ENCODE peak calls at places on chromosomes 6 and 20, in six cellular contexts. I is breast epithelium, A is stomach, M is prostate gland, D is spleen, X is endothelial cell of umbilical vein. K is an unnamed sample.
A peak's percentile ranks its signal among the peaks of the same experiment; 100 is the strongest.

GRCh38 chr6:15523679-15524630 is 138.9 kb downstream of the DTNBP1 start:
- DNase-seq in D (no peak), M (no peak), X (no peak), A (no peak), I (no peak), K (no peak)

GRCh38 chr6:14197118-14197517 is 79.5 kb downstream of the CD83 start:
- DNase-seq in M (no peak), D (no peak), X (no peak), A (no peak), I (no peak), K (no peak)

GRCh38 chr20:33653218-33653899 is 8.8 kb upstream of the C20orf144 start:
- DNase-seq in I (no peak), X (peak; percentile 67), A (peak; percentile 71), D (peak; percentile 79), M (no peak), K (no peak)

GRCh38 chr20:62402456-62402855 is 4.6 kb downstream of the CABLES2 start:
- DNase-seq in A (no peak), M (no peak), D (no peak), I (no peak), X (no peak), K (no peak)

GRCh38 chr6:38813451-38813850 is 98.3 kb downstream of the DNAH8 start:
- DNase-seq in D (no peak), X (peak; percentile 88), A (no peak), M (no peak), I (no peak), K (no peak)

GRCh38 chr20:10453241-10453640 is 18.1 kb downstream of the SLX4IP start:
- DNase-seq in A (no peak), I (no peak), D (peak; percentile 84), X (no peak), M (no peak), K (no peak)

GRCh38 chr20:20102163-20102562 is 49.8 kb downstream of the CFAP61 start:
- DNase-seq in A (no peak), X (no peak), I (no peak), D (no peak), M (no peak), K (no peak)

GRCh38 chr20:63955281-63955845 is 853 bp downstream of the UCKL1 start:
- DNase-seq in X (peak; percentile 37), D (no peak), I (no peak), M (no peak), A (no peak), K (no peak)

GRCh38 chr6:91852232-91852631 is 1265.4 kb upstream of the MAP3K7 start:
- DNase-seq in I (no peak), D (no peak), X (no peak), A (no peak), M (no peak), K (no peak)

GRCh38 chr6:56671160-56671559 is 28.5 kb upstream of the DST start:
- DNase-seq in X (no peak), M (no peak), I (no peak), A (no peak), D (no peak), K (no peak)

GRCh38 chr6:148973809-148974208 is 227.0 kb downstream of the UST start:
- DNase-seq in X (no peak), D (no peak), I (no peak), A (no peak), M (no peak), K (no peak)

GRCh38 chr6:106886922-106887797 is 87.4 kb downstream of the CD24 start:
- DNase-seq in X (no peak), A (no peak), M (no peak), D (no peak), I (no peak), K (no peak)

GRCh38 chr6:13014551-13015378 is 298.2 kb downstream of the PHACTR1 start:
- DNase-seq in M (no peak), D (no peak), A (no peak), I (no peak), X (no peak), K (no peak)

GRCh38 chr6:16136536-16137450 is 7.9 kb downstream of the MYLIP start:
- DNase-seq in M (peak; percentile 13), A (peak; percentile 40), X (peak; percentile 64), I (no peak), D (no peak), K (no peak)

GRCh38 chr20:47949230-47949629 is 163.9 kb upstream of the SULF2 start:
- DNase-seq in M (no peak), X (no peak), D (no peak), I (no peak), A (no peak), K (no peak)

GRCh38 chr20:39849664-39850063 is 839.4 kb downstream of the MAFB start:
- DNase-seq in X (peak; percentile 77), A (peak; percentile 28), I (peak; percentile 74), D (peak; percentile 84), M (peak; percentile 68), K (no peak)

GRCh38 chr6:38161331-38161730 is 341.8 kb downstream of the ZFAND3 start:
- DNase-seq in D (no peak), I (no peak), X (no peak), M (no peak), A (no peak), K (no peak)

GRCh38 chr20:37789408-37789807 is 95.6 kb downstream of the CTNNBL1 start:
- DNase-seq in A (no peak), I (no peak), M (no peak), X (no peak), D (no peak), K (no peak)

GRCh38 chr6:163565140-163565539 is 150.6 kb downstream of the QKI start:
- DNase-seq in D (no peak), M (no peak), A (no peak), I (no peak), X (no peak), K (no peak)

GRCh38 chr6:26031595-26032386 is 55.4 kb upstream of the HFE start:
- DNase-seq in M (peak; percentile 88), D (peak; percentile 92), X (peak; percentile 96), A (peak; percentile 75), I (no peak), K (peak; percentile 97)

GRCh38 chr6:26031151-26031594 is 56.1 kb upstream of the HFE start:
- DNase-seq in A (no peak), M (no peak), D (no peak), X (peak; percentile 15), I (no peak), K (no peak)

GRCh38 chr6:26029570-26029856 is 57.7 kb upstream of the HFE start:
- DNase-seq in I (no peak), A (no peak), D (no peak), M (no peak), X (no peak), K (no peak)

GRCh38 chr6:26029857-26030653 is 57.2 kb upstream of the HFE start:
- DNase-seq in M (no peak), I (no peak), A (no peak), D (no peak), X (no peak), K (no peak)

DNA sequence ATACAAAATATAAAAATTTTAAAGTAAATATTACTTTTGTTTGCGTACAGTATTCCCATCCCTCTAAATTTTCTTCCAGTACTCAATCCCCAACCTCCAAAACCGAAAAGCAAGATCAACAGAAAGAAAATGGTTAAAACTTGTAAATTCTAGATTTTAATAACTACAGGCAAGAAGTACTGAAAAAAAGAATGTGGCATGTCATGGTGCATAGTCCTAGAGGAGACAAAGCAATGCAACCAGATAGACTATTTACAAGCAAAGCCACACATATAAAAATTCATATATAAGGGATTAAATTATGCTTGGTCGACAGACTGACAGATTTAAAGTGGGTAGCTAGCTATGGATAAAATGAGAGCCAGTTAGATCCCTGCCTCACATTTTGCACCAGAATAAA is 56.5 kb upstream of the HFE start:
- DNase-seq in M (no peak), X (no peak), D (no peak), A (no peak), I (no peak), K (no peak)
- TF ChIP-seq POLR2AphosphoS5 in M (no peak), X (no peak), D (no peak), A (no peak), I (no peak), K (no peak)

GRCh38 chr6:160391419-160392116 is 43.4 kb downstream of the SLC22A3 start:
- DNase-seq in A (no peak), X (no peak), M (no peak), I (no peak), D (no peak), K (no peak)

GRCh38 chr6:160382946-160383345 is 34.8 kb downstream of the SLC22A3 start:
- DNase-seq in A (no peak), D (no peak), M (no peak), I (no peak), X (no peak), K (no peak)

GRCh38 chr6:160386869-160387518 is 38.8 kb downstream of the SLC22A3 start:
- DNase-seq in D (no peak), A (peak; percentile 68), I (no peak), M (peak; percentile 41), X (no peak), K (no peak)

GRCh38 chr6:160388922-160389321 is 40.7 kb downstream of the SLC22A3 start:
- DNase-seq in A (no peak), I (no peak), D (no peak), M (no peak), X (no peak), K (no peak)

GRCh38 chr6:160387887-160388286 is 39.7 kb downstream of the SLC22A3 start:
- DNase-seq in D (no peak), I (no peak), M (no peak), A (no peak), X (no peak), K (no peak)
- H3K9me3 ChIP-seq in D (peaks cover 11% of the 10 kb centered on the region), I (no peaks in the 10 kb centered on the region), M (no peaks in the 10 kb centered on the region), A (no peaks in the 10 kb centered on the region), X (peaks cover 3% of the 10 kb centered on the region), K (no peaks in the 10 kb centered on the region)

DNA sequence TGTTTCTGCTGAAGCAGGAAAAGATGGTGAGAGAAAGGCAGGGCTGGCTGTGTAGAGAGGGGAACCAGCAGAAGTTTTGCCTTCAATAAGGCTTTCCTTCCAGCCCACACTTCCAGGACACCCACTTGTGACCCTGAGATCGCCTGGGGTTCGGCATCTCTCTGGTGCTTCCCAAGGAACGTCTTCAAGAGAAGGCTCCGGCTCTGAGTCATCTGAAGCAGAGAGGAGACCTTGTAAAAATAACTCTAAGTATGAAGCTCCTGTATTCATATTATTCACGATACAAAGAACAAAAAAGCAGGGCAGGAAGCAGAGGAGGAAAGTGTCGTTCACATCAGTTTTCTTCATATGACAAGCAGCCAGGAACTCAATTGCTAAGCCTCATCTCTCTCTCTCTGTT is 95.4 kb upstream of the MRPS10 start:
- DNase-seq in A (no peak), D (no peak), X (no peak), I (no peak), M (no peak), K (no peak)
- H3K27ac ChIP-seq in A (peak overlapping the region; percentile 34), D (peak overlapping the region; percentile 45), X (no peak overlapping the region), I (peak overlapping the region; percentile 40), M (no peak overlapping the region), K (peak overlapping the region; percentile 14)

GRCh38 chr6:152386131-152386530 is 251.0 kb downstream of the SYNE1 start:
- DNase-seq in I (no peak), X (no peak), A (no peak), D (no peak), M (no peak), K (no peak)

GRCh38 chr6:152375200-152375599 is 262.0 kb downstream of the SYNE1 start:
- DNase-seq in D (no peak), M (no peak), A (no peak), X (no peak), I (no peak), K (no peak)

GRCh38 chr6:152378154-152378553 is 259.0 kb downstream of the SYNE1 start:
- DNase-seq in A (no peak), D (no peak), X (no peak), I (no peak), M (no peak), K (no peak)

GRCh38 chr6:152380993-152381898 is 255.9 kb downstream of the SYNE1 start:
- DNase-seq in A (peak; percentile 41), X (peak; percentile 95), M (peak; percentile 10), I (peak; percentile 55), D (no peak), K (no peak)

GRCh38 chr6:152380351-152380767 is 256.8 kb downstream of the SYNE1 start:
- DNase-seq in X (peak; percentile 85), D (no peak), M (no peak), A (no peak), I (no peak), K (no peak)
- TF ChIP-seq POLR2AphosphoS5 in X (no peak), D (no peak), M (no peak), A (peak; percentile 9), I (no peak), K (peak; percentile 46)